ENCODE peak calls at places on chromosome 1, in nine cellular contexts. P is cardiac fibroblast; L is naive thymus-derived CD8-positive, alpha-beta T cell; A is stimulated activated CD8-positive, alpha-beta memory T cell treated with anti-CD3 and anti-CD28 coated beads, Interleukin-2, amount 100 ng/mL, for 1 hour; N is AG04450; H is GM19239; F is NCI-H526 treated with DMSO at 0.1 percent for 48 hours; I is iPS DF 19.7; Q is spleen. C is an unnamed sample.

GRCh38 chr1:211643324-211644212 is 31.9 kb downstream of the NEK2 start:
- DNase-seq in P (no peak), A (no peak), H (no peak), F (peak), N (no peak), L (no peak), Q (no peak), I (no peak), C (no peak)

GRCh38 chr1:243508303-243508713 is 252.5 kb downstream of the SDCCAG8 start:
- DNase-seq in Q (peak), A (peak), L (peak), N (no peak), F (no peak), P (no peak), H (no peak), I (no peak), C (peak)

GRCh38 chr1:174740248-174740990 is 259.3 kb upstream of the CACYBP start:
- DNase-seq in P (peak), H (no peak), Q (no peak), I (no peak), F (peak), L (no peak), A (no peak), N (no peak), C (no peak)

GRCh38 chr1:34763142-34763781 is 3.7 kb downstream of the GJB4 start:
- DNase-seq in A (no peak), P (peak), H (no peak), L (no peak), I (no peak), F (no peak), Q (no peak), N (no peak), C (no peak)

GRCh38 chr1:47184090-47184735 is 5.6 kb downstream of the PDZK1IP1 start:
- DNase-seq in Q (peak), N (no peak), A (no peak), L (no peak), P (no peak), F (no peak), H (no peak), I (no peak), C (no peak)

GRCh38 chr1:201562659-201563405 is 23.9 kb downstream of the NAV1 start:
- DNase-seq in A (no peak), P (peak), H (no peak), N (peak), F (no peak), L (no peak), I (no peak), Q (peak), C (no peak)

GRCh38 chr1:19312782-19313635 is 883 bp downstream of the SLC66A1 start:
- DNase-seq in N (no peak), L (no peak), F (no peak), I (no peak), Q (no peak), H (no peak), A (no peak), P (no peak), C (no peak)

GRCh38 chr1:157001304-157001703 is 44.2 kb downstream of the ARHGEF11 start:
- DNase-seq in A (no peak), H (no peak), P (peak), L (no peak), F (no peak), I (no peak), Q (no peak), N (no peak), C (no peak)

GRCh38 chr1:160137216-160137862 is 14.1 kb upstream of the ATP1A4 start:
- DNase-seq in A (no peak), H (no peak), Q (no peak), P (no peak), L (no peak), N (no peak), F (no peak), I (no peak), C (no peak)

GRCh38 chr1:101241485-101242225 is 4.8 kb downstream of the S1PR1 start:
- DNase-seq in H (no peak), N (no peak), Q (no peak), F (no peak), L (no peak), I (no peak), A (no peak), P (no peak), C (no peak)

GRCh38 chr1:226939439-226940028 is 560 bp upstream of the COQ8A start:
- DNase-seq in A (peak), F (no peak), L (peak), Q (peak), I (peak), P (no peak), N (no peak), H (peak), C (no peak)

GRCh38 chr1:47713960-47714359 is 276.1 kb downstream of the FOXD2 start:
- DNase-seq in N (no peak), I (no peak), P (no peak), H (no peak), Q (no peak), F (no peak), L (no peak), A (no peak), C (no peak)

GRCh38 chr1:104953555-104953954 is 1203.9 kb downstream of the AMY1C start:
- DNase-seq in H (no peak), P (no peak), L (no peak), N (no peak), A (no peak), Q (no peak), I (no peak), F (peak), C (no peak)

GRCh38 chr1:207748737-207749528 is 2.9 kb upstream of the CD46 start:
- DNase-seq in P (no peak), A (no peak), L (peak), H (no peak), F (peak), I (no peak), N (no peak), Q (no peak), C (no peak)

GRCh38 chr1:151370211-151370911 is 2.1 kb downstream of the SELENBP1 start:
- DNase-seq in H (no peak), L (no peak), Q (peak), A (no peak), N (no peak), I (no peak), P (peak), F (no peak), C (no peak)

GRCh38 chr1:16211824-16212223 is 628 bp downstream of the ARHGEF19 start:
- DNase-seq in I (no peak), P (no peak), N (no peak), H (no peak), L (no peak), F (no peak), Q (no peak), A (no peak), C (no peak)

GRCh38 chr1:212285685-212286436 is 651 bp downstream of the PPP2R5A start:
- DNase-seq in A (peak), L (peak), N (no peak), H (peak), Q (peak), I (no peak), P (peak), F (no peak), C (peak)

GRCh38 chr1:179589524-179589923 is 2.1 kb upstream of the TDRD5 start:
- DNase-seq in F (no peak), Q (no peak), P (no peak), N (no peak), I (no peak), A (no peak), L (no peak), H (no peak), C (no peak)

GRCh38 chr1:147834810-147835209 is 67.8 kb upstream of the GJA8 start:
- DNase-seq in F (no peak), N (no peak), L (no peak), Q (no peak), H (no peak), I (no peak), A (no peak), P (no peak), C (no peak)

GRCh38 chr1:67659229-67659628 is 25.8 kb upstream of the GADD45A start:
- DNase-seq in I (no peak), L (no peak), Q (no peak), N (no peak), P (no peak), F (no peak), A (no peak), H (no peak), C (no peak)